ENCODE peak calls at places on chromosome 11, in ten cellular contexts. One of them, this sample, is unnamed.

GRCh38 chr11:2885676-2886081 is at the start of gene CDKN1C:
- DNase-seq in T47D: peak
- DNase-seq in activated CD4-positive, alpha-beta T cell treated with anti-CD3 and anti-CD28 coated beads, Interleukin-2, amount 10 ng/mL, durations not matched to agents 7 days and 5 days: peak
- DNase-seq in mucosa of descending colon: peak
- DNase-seq in amygdala: peak
- DNase-seq in HTR-8/SVneo: peak
- DNase-seq in stimulated activated naive CD8-positive, alpha-beta T cell treated with anti-CD3 and anti-CD28 coated beads, Interleukin-15, amount 100 ng/mL, for 72 hours: peak
- DNase-seq in NCI-H2107: no peak
- DNase-seq in NCI-H1417: peak
- DNase-seq in AML-193: no peak
- DNase-seq in this sample: peak

GRCh38 chr11:2165571-2165970 is 4.6 kb upstream of the INS start:
- DNase-seq in mucosa of descending colon: no peak
- DNase-seq in HTR-8/SVneo: no peak
- DNase-seq in activated CD4-positive, alpha-beta T cell treated with anti-CD3 and anti-CD28 coated beads, Interleukin-2, amount 10 ng/mL, durations not matched to agents 7 days and 5 days: no peak
- DNase-seq in AML-193: no peak
- DNase-seq in T47D: no peak
- DNase-seq in stimulated activated naive CD8-positive, alpha-beta T cell treated with anti-CD3 and anti-CD28 coated beads, Interleukin-15, amount 100 ng/mL, for 72 hours: no peak
- DNase-seq in NCI-H2107: no peak
- DNase-seq in amygdala: no peak
- DNase-seq in NCI-H1417: no peak
- DNase-seq in this sample: no peak

GRCh38 chr11:128359515-128359914 is 227.8 kb downstream of the ETS1 start:
- DNase-seq in NCI-H1417: no peak
- DNase-seq in NCI-H2107: no peak
- DNase-seq in mucosa of descending colon: no peak
- DNase-seq in AML-193: no peak
- DNase-seq in T47D: no peak
- DNase-seq in stimulated activated naive CD8-positive, alpha-beta T cell treated with anti-CD3 and anti-CD28 coated beads, Interleukin-15, amount 100 ng/mL, for 72 hours: no peak
- DNase-seq in amygdala: no peak
- DNase-seq in activated CD4-positive, alpha-beta T cell treated with anti-CD3 and anti-CD28 coated beads, Interleukin-2, amount 10 ng/mL, durations not matched to agents 7 days and 5 days: no peak
- DNase-seq in HTR-8/SVneo: no peak
- DNase-seq in this sample: no peak

GRCh38 chr11:1048375-1049070 is 12.0 kb upstream of the MUC6 start:
- DNase-seq in activated CD4-positive, alpha-beta T cell treated with anti-CD3 and anti-CD28 coated beads, Interleukin-2, amount 10 ng/mL, durations not matched to agents 7 days and 5 days: no peak
- DNase-seq in AML-193: no peak
- DNase-seq in NCI-H1417: no peak
- DNase-seq in T47D: no peak
- DNase-seq in HTR-8/SVneo: no peak
- DNase-seq in amygdala: no peak
- DNase-seq in mucosa of descending colon: peak
- DNase-seq in NCI-H2107: no peak
- DNase-seq in stimulated activated naive CD8-positive, alpha-beta T cell treated with anti-CD3 and anti-CD28 coated beads, Interleukin-15, amount 100 ng/mL, for 72 hours: no peak
- DNase-seq in this sample: no peak

GRCh38 chr11:72222106-72222891 is 2.3 kb upstream of the INPPL1 start:
- DNase-seq in HTR-8/SVneo: no peak
- DNase-seq in mucosa of descending colon: no peak
- DNase-seq in NCI-H2107: no peak
- DNase-seq in amygdala: no peak
- DNase-seq in AML-193: no peak
- DNase-seq in activated CD4-positive, alpha-beta T cell treated with anti-CD3 and anti-CD28 coated beads, Interleukin-2, amount 10 ng/mL, durations not matched to agents 7 days and 5 days: no peak
- DNase-seq in stimulated activated naive CD8-positive, alpha-beta T cell treated with anti-CD3 and anti-CD28 coated beads, Interleukin-15, amount 100 ng/mL, for 72 hours: no peak
- DNase-seq in T47D: peak
- DNase-seq in NCI-H1417: peak
- DNase-seq in this sample: no peak

GRCh38 chr11:134668796-134669195 is 256.8 kb upstream of the B3GAT1 start:
- DNase-seq in activated CD4-positive, alpha-beta T cell treated with anti-CD3 and anti-CD28 coated beads, Interleukin-2, amount 10 ng/mL, durations not matched to agents 7 days and 5 days: no peak
- DNase-seq in stimulated activated naive CD8-positive, alpha-beta T cell treated with anti-CD3 and anti-CD28 coated beads, Interleukin-15, amount 100 ng/mL, for 72 hours: no peak
- DNase-seq in HTR-8/SVneo: no peak
- DNase-seq in T47D: no peak
- DNase-seq in amygdala: no peak
- DNase-seq in AML-193: no peak
- DNase-seq in mucosa of descending colon: no peak
- DNase-seq in NCI-H1417: no peak
- DNase-seq in NCI-H2107: no peak
- DNase-seq in this sample: no peak

GRCh38 chr11:96538104-96538503 is 148.3 kb downstream of the JRKL start:
- DNase-seq in activated CD4-positive, alpha-beta T cell treated with anti-CD3 and anti-CD28 coated beads, Interleukin-2, amount 10 ng/mL, durations not matched to agents 7 days and 5 days: no peak
- DNase-seq in amygdala: no peak
- DNase-seq in HTR-8/SVneo: no peak
- DNase-seq in T47D: no peak
- DNase-seq in AML-193: no peak
- DNase-seq in NCI-H1417: no peak
- DNase-seq in stimulated activated naive CD8-positive, alpha-beta T cell treated with anti-CD3 and anti-CD28 coated beads, Interleukin-15, amount 100 ng/mL, for 72 hours: no peak
- DNase-seq in mucosa of descending colon: no peak
- DNase-seq in NCI-H2107: no peak
- DNase-seq in this sample: no peak

GRCh38 chr11:117877120-117877784 is 794 bp upstream of the FXYD6 start:
- DNase-seq in T47D: peak
- DNase-seq in NCI-H2107: no peak
- DNase-seq in mucosa of descending colon: no peak
- DNase-seq in stimulated activated naive CD8-positive, alpha-beta T cell treated with anti-CD3 and anti-CD28 coated beads, Interleukin-15, amount 100 ng/mL, for 72 hours: no peak
- DNase-seq in NCI-H1417: peak
- DNase-seq in HTR-8/SVneo: no peak
- DNase-seq in AML-193: no peak
- DNase-seq in activated CD4-positive, alpha-beta T cell treated with anti-CD3 and anti-CD28 coated beads, Interleukin-2, amount 10 ng/mL, durations not matched to agents 7 days and 5 days: no peak
- DNase-seq in amygdala: no peak
- DNase-seq in this sample: peak

GRCh38 chr11:2369320-2369719 is 7.8 kb upstream of the CD81 start:
- DNase-seq in stimulated activated naive CD8-positive, alpha-beta T cell treated with anti-CD3 and anti-CD28 coated beads, Interleukin-15, amount 100 ng/mL, for 72 hours: no peak
- DNase-seq in amygdala: no peak
- DNase-seq in NCI-H2107: no peak
- DNase-seq in NCI-H1417: no peak
- DNase-seq in mucosa of descending colon: no peak
- DNase-seq in HTR-8/SVneo: no peak
- DNase-seq in AML-193: no peak
- DNase-seq in activated CD4-positive, alpha-beta T cell treated with anti-CD3 and anti-CD28 coated beads, Interleukin-2, amount 10 ng/mL, durations not matched to agents 7 days and 5 days: no peak
- DNase-seq in T47D: no peak
- DNase-seq in this sample: no peak

GRCh38 chr11:47189100-47189834 is 3.0 kb upstream of the PACSIN3 start:
- DNase-seq in NCI-H1417: no peak
- DNase-seq in T47D: peak
- DNase-seq in amygdala: no peak
- DNase-seq in HTR-8/SVneo: peak
- DNase-seq in AML-193: no peak
- DNase-seq in activated CD4-positive, alpha-beta T cell treated with anti-CD3 and anti-CD28 coated beads, Interleukin-2, amount 10 ng/mL, durations not matched to agents 7 days and 5 days: no peak
- DNase-seq in NCI-H2107: no peak
- DNase-seq in stimulated activated naive CD8-positive, alpha-beta T cell treated with anti-CD3 and anti-CD28 coated beads, Interleukin-15, amount 100 ng/mL, for 72 hours: no peak
- DNase-seq in mucosa of descending colon: no peak
- DNase-seq in this sample: no peak

GRCh38 chr11:75498556-75499255 is 27.0 kb downstream of the GDPD5 start:
- DNase-seq in amygdala: no peak
- DNase-seq in stimulated activated naive CD8-positive, alpha-beta T cell treated with anti-CD3 and anti-CD28 coated beads, Interleukin-15, amount 100 ng/mL, for 72 hours: no peak
- DNase-seq in NCI-H1417: no peak
- DNase-seq in T47D: no peak
- DNase-seq in NCI-H2107: no peak
- DNase-seq in HTR-8/SVneo: no peak
- DNase-seq in AML-193: no peak
- DNase-seq in activated CD4-positive, alpha-beta T cell treated with anti-CD3 and anti-CD28 coated beads, Interleukin-2, amount 10 ng/mL, durations not matched to agents 7 days and 5 days: no peak
- DNase-seq in mucosa of descending colon: no peak
- DNase-seq in this sample: no peak